ENCODE peak calls at places on chromosomes 13 and 19, in four cellular contexts. W is stimulated activated CD8-positive, alpha-beta memory T cell treated with anti-CD3 and anti-CD28 coated beads, Interleukin-15, amount 100 ng/mL, for 24 hours; M is GM12865; V is cardiac fibroblast. X is an unnamed sample.

GRCh38 chr19:10010247-10010691 is at the start of gene COL5A3:
- DNase-seq in W (no peak), M (no peak), V (peak; percentile 74), X (no peak)

GRCh38 chr13:38866649-38867048 is 124.0 kb downstream of the STOML3 start:
- DNase-seq in W (no peak), M (no peak), V (no peak), X (no peak)

GRCh38 chr13:107581009-107581408 is 634.3 kb downstream of the LIG4 start:
- DNase-seq in W (no peak), M (no peak), V (no peak), X (no peak)

GRCh38 chr19:4183967-4184717 is 1.7 kb downstream of the ANKRD24 start:
- DNase-seq in W (no peak), M (no peak), V (no peak), X (no peak)

GRCh38 chr13:100589178-100589725 is 663 bp upstream of the GGACT start:
- DNase-seq in W (no peak), M (no peak), V (peak; percentile 48), X (no peak)

GRCh38 chr19:46791944-46792343 is 3.5 kb upstream of the SLC1A5 start:
- DNase-seq in W (no peak), M (no peak), V (no peak), X (peak; percentile 46)

GRCh38 chr13:29522044-29522685 is 73.3 kb downstream of the SLC7A1 start:
- DNase-seq in W (no peak), M (no peak), V (peak; percentile 99), X (peak; percentile 73)

GRCh38 chr19:2693492-2693891 is 9.0 kb downstream of the GNG7 start:
- DNase-seq in W (no peak), M (no peak), V (no peak), X (no peak)

GRCh38 chr19:35901854-35902661 is at the start of gene HCST:
- DNase-seq in W (no peak), M (peak; percentile 70), V (peak; percentile 11), X (no peak)

GRCh38 chr19:51749979-51750378 is 1.7 kb downstream of the FPR1 start:
- DNase-seq in W (no peak), M (no peak), V (peak; percentile 74), X (no peak)

GRCh38 chr19:6832412-6832811 is 55.0 kb upstream of the ADGRE1 start:
- DNase-seq in W (no peak), M (no peak), V (no peak), X (no peak)

GRCh38 chr19:19488875-19489690 is 26.3 kb downstream of the TSSK6 start:
- DNase-seq in W (peak; percentile 47), M (peak; percentile 92), V (peak; percentile 98), X (peak; percentile 77)

GRCh38 chr19:42196011-42197001 is 21.2 kb downstream of the DEDD2 start:
- DNase-seq in W (no peak), M (no peak), V (no peak), X (no peak)

GRCh38 chr13:22793598-22794134 is 387.1 kb upstream of the SGCG start:
- DNase-seq in W (no peak), M (no peak), V (no peak), X (no peak)

GRCh38 chr13:19634129-19634740 is 776 bp downstream of the MPHOSPH8 start:
- DNase-seq in W (no peak), M (no peak), V (peak; percentile 60), X (no peak)

GRCh38 chr13:90999401-90999800 is 348.1 kb upstream of the MIR17HG start:
- DNase-seq in W (no peak), M (no peak), V (no peak), X (no peak)

GRCh38 chr13:21014666-21015170 is 46.7 kb downstream of the LATS2 start:
- DNase-seq in W (no peak), M (no peak), V (peak; percentile 80), X (no peak)